ENCODE peak calls at places on chromosomes 16 and 17, in ten cellular contexts. W is SJSA1, D is sciatic nerve, O is ACHN, F is AG20443, E is T-helper 9 cell, I is SW480, G is GM12865, N is GM18507, Y is RWPE1. L is an unnamed sample.

GRCh38 chr17:41278176-41278955 is 2.9 kb downstream of the KRTAP9-7 start:
- DNase-seq in W (no peak), D (no peak), O (no peak), F (no peak), E (no peak), I (no peak), G (no peak), N (no peak), Y (no peak), L (no peak)

GRCh38 chr17:74860229-74860998 is 729 bp upstream of the GRIN2C start:
- DNase-seq in W (no peak), D (no peak), O (no peak), F (no peak), E (no peak), I (no peak), G (no peak), N (no peak), Y (no peak), L (peak; percentile 35)

GRCh38 chr16:3825103-3825502 is 55.4 kb downstream of the CREBBP start:
- DNase-seq in W (peak; percentile 46), D (no peak), O (no peak), F (peak; percentile 50), E (no peak), I (no peak), G (no peak), N (no peak), Y (no peak), L (no peak)

GRCh38 chr17:72935984-72936383 is 156.5 kb downstream of the SLC39A11 start:
- DNase-seq in W (peak; percentile 12), D (no peak), O (no peak), F (no peak), E (no peak), I (no peak), G (no peak), N (no peak), Y (no peak), L (no peak)

GRCh38 chr17:44187131-44187899 is 543 bp downstream of the TMUB2 start:
- DNase-seq in W (peak; percentile 42), D (no peak), O (peak; percentile 33), F (peak; percentile 79), E (no peak), I (no peak), G (peak; percentile 44), N (peak; percentile 65), Y (peak; percentile 75), L (no peak)

GRCh38 chr17:64148699-64149098 is 18.8 kb upstream of the ERN1 start:
- DNase-seq in W (no peak), D (no peak), O (peak; percentile 17), F (no peak), E (no peak), I (peak; percentile 41), G (peak; percentile 22), N (no peak), Y (no peak), L (no peak)

GRCh38 chr16:58658796-58659211 is 25.8 kb downstream of the SLC38A7 start:
- DNase-seq in W (no peak), D (no peak), O (no peak), F (no peak), E (no peak), I (no peak), G (no peak), N (no peak), Y (no peak), L (no peak)

GRCh38 chr17:38730526-38731379 is 612 bp downstream of the CISD3 start:
- DNase-seq in W (peak; percentile 77), D (peak; percentile 84), O (peak; percentile 86), F (peak; percentile 53), E (no peak), I (peak; percentile 81), G (peak; percentile 41), N (no peak), Y (no peak), L (peak; percentile 41)

GRCh38 chr17:67265620-67266019 is 20.6 kb upstream of the HELZ start:
- DNase-seq in W (no peak), D (no peak), O (no peak), F (no peak), E (no peak), I (no peak), G (no peak), N (no peak), Y (no peak), L (no peak)

GRCh38 chr16:65336169-65336568 is 214.3 kb upstream of the CDH11 start:
- DNase-seq in W (peak; percentile 65), D (no peak), O (no peak), F (peak; percentile 59), E (no peak), I (no peak), G (no peak), N (no peak), Y (peak; percentile 73), L (no peak)

GRCh38 chr17:49089094-49089493 is 43.5 kb upstream of the B4GALNT2 start:
- DNase-seq in W (no peak), D (no peak), O (no peak), F (no peak), E (no peak), I (no peak), G (no peak), N (no peak), Y (no peak), L (no peak)